ENCODE peak calls at places on chromosomes 11 and 22, in nine cellular contexts. X, W, D, A, C, O, R, Q and U are unnamed samples.
A peak's percentile ranks its signal among the peaks of the same experiment; 100 is the strongest.

GRCh38 chr11:57474751-57475115 is 14.4 kb downstream of the RTN4RL2 start:
- DNase-seq in W (no peak), A (no peak), O (no peak), R (peak; percentile 43), C (no peak), X (no peak), D (no peak), Q (no peak), U (no peak)

GRCh38 chr11:119493712-119494111 is 70.7 kb upstream of the THY1 start:
- DNase-seq in C (peak; percentile 69), X (peak; percentile 25), D (no peak), O (no peak), R (peak; percentile 47), W (peak; percentile 26), A (no peak), Q (peak; percentile 13), U (peak; percentile 44)

GRCh38 chr11:59534676-59535075 is 23.3 kb downstream of the OR4D9 start:
- DNase-seq in D (no peak), W (no peak), X (no peak), Q (no peak), C (no peak), O (no peak), A (no peak), R (no peak), U (no peak)

GRCh38 chr11:73359341-73359740 is 16.9 kb upstream of the RELT start:
- DNase-seq in R (no peak), W (no peak), O (no peak), Q (peak; percentile 50), A (peak; percentile 92), X (peak; percentile 22), D (no peak), C (no peak), U (peak; percentile 59)

GRCh38 chr22:20429254-20430100 is 8.1 kb downstream of the SCARF2 start:
- DNase-seq in Q (no peak), A (peak; percentile 65), X (no peak), D (peak; percentile 82), R (peak; percentile 78), O (peak; percentile 81), W (no peak), C (no peak), U (peak; percentile 74)

GRCh38 chr11:3904228-3904627 is 48.8 kb downstream of the STIM1 start:
- DNase-seq in X (no peak), Q (no peak), O (no peak), C (peak; percentile 67), A (no peak), D (no peak), R (no peak), W (no peak), U (no peak)

GRCh38 chr11:109695696-109696095 is 273.7 kb downstream of the C11orf87 start:
- DNase-seq in A (no peak), D (no peak), Q (peak; percentile 15), W (peak; percentile 12), X (peak; percentile 10), C (no peak), R (no peak), O (no peak), U (no peak)

GRCh38 chr11:67379061-67380058 is 6.0 kb upstream of the CLCF1 start:
- DNase-seq in X (no peak), D (no peak), C (peak; percentile 85), A (no peak), Q (peak; percentile 59), R (no peak), W (peak; percentile 47), O (no peak), U (no peak)

DNA sequence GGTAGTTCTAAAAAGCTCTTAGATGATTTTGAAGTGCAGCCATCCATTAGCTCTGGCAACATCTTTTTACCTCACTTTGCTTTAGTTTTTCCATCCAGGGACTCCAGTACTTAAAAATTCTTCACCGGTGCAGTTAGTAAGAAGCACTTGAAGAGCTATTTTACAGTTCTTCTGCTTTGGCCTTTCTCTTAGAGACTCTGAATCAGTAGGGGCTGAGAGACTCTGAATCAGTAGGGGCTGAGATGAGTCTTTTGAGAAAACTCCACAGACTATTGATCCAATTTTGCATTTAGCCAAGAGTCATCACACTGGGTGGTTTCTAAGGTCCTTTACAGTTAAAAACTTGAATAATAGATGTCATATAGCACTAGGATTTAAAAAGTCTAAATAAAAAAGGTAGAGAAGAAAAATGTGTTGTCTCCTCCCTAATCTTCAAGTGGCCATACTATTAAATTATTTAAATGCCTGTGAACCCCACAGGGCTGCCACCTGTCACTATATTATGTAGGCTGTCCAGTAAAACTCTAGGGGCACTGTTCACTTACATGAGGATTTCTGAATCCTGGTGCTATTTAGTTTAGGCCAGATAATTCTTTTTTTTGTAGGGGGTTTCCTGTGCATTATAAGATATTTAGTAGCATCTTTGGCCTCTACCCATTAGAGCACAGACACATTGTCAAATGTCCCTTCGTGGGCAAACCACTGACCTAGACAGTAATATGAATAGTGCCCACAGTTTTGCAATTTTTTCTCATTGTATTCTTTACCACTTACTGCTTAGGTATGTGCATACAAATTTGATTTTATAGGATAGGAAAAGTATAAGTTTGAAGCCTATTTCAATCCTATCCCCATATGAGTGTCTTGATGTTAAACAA is 26.3 kb upstream of the HIKESHI start:
- DNase-seq in O (no peak), Q (no peak), C (no peak), X (no peak), R (no peak), A (no peak), W (no peak), D (no peak), U (no peak)
- H3K4me3 ChIP-seq in O (no peak overlapping the region), Q (no peak overlapping the region), C (no peak overlapping the region), X (no peak overlapping the region), R (no peak overlapping the region), A (no peak overlapping the region), W (no peak overlapping the region), D (no peak overlapping the region), U (no peak overlapping the region)

GRCh38 chr22:49725516-49725915 is 102.2 kb downstream of the BRD1 start:
- DNase-seq in O (no peak), Q (no peak), R (no peak), C (no peak), D (no peak), X (no peak), A (peak; percentile 64), W (no peak), U (no peak)

GRCh38 chr22:49726022-49726681 is 101.5 kb downstream of the BRD1 start:
- DNase-seq in D (no peak), A (peak; percentile 58), C (no peak), W (no peak), O (no peak), Q (no peak), X (no peak), R (no peak), U (no peak)

GRCh38 chr22:49724893-49725489 is 102.7 kb downstream of the BRD1 start:
- DNase-seq in D (peak; percentile 51), X (peak; percentile 20), Q (peak; percentile 19), C (peak; percentile 67), R (peak; percentile 68), A (no peak), O (peak; percentile 76), W (peak; percentile 12), U (peak; percentile 72)

GRCh38 chr22:49723478-49724029 is 104.1 kb downstream of the BRD1 start:
- DNase-seq in R (no peak), Q (no peak), D (no peak), X (no peak), W (no peak), A (no peak), O (no peak), C (no peak), U (no peak)

DNA sequence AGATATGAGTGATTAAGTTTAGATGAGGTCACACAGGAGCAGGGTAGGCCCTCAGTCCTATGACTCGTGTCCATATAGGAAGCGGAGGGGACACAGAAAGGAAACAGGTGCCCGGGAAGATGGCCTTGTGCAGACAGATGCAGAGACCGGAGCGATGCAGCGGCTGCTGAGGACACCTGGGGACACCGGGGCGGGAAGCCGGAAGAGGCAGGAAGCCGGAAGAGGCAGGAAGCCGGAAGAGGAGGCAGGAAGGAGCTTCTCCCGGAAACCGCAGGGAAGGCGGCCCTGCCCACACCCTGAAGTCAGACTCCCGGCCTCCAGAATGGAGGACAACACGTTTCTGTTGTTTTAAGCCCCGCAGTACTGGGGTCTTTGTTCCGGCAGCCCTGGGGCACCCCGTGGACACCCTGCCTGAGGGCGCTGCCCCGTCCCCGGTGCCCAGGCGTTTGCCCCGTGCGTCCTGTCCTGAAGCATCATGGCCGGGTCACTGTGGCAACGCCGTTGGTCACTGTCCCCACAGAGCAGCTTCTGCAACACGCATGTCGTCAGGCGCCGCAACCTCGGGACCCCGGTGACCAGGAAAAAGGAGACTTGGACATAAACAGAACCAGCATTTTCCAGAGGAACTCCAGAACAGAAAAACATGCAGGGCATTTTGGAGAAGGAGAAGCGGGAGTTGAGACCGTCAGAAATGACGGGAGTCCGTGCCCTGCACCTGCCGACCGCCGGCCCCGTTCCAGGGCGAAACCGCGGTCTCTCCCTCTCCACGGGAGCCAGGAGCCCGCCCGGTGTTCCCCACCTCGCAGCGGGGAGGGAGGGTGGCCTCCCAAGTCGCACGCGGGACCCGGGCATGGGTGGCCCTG is 103.4 kb downstream of the BRD1 start:
- DNase-seq in R (no peak), C (peak; percentile 3), D (peak; percentile 32), O (no peak), W (no peak), X (no peak), Q (no peak), A (peak; percentile 49), U (no peak)
- H3K4me3 ChIP-seq in R (no peak overlapping the region), C (peak overlapping the region; percentile 52), D (peak overlapping the region; percentile 68), O (peak overlapping the region; percentile 69), W (no peak overlapping the region), X (no peak overlapping the region), Q (no peak overlapping the region), A (peak overlapping the region; percentile 24), U (peak overlapping the region; percentile 50)

GRCh38 chr11:93959663-93960062 is 61.5 kb upstream of the HEPHL1 start:
- DNase-seq in Q (no peak), A (no peak), W (no peak), C (no peak), X (no peak), R (no peak), O (no peak), D (no peak), U (no peak)

GRCh38 chr11:93967258-93967657 is 53.9 kb upstream of the HEPHL1 start:
- DNase-seq in Q (no peak), R (no peak), A (no peak), W (no peak), X (no peak), O (no peak), D (no peak), C (no peak), U (no peak)

GRCh38 chr11:93967944-93968343 is 53.2 kb upstream of the HEPHL1 start:
- DNase-seq in C (peak; percentile 36), Q (no peak), O (no peak), W (no peak), A (no peak), R (no peak), X (no peak), D (no peak), U (no peak)

GRCh38 chr11:93958991-93959390 is 62.2 kb upstream of the HEPHL1 start:
- DNase-seq in W (no peak), D (no peak), Q (no peak), X (no peak), R (no peak), C (no peak), O (no peak), A (no peak), U (no peak)

GRCh38 chr11:93963072-93963471 is 58.1 kb upstream of the HEPHL1 start:
- DNase-seq in X (no peak), W (no peak), A (no peak), R (no peak), O (no peak), C (no peak), Q (no peak), D (no peak), U (no peak)
- H3K4me3 ChIP-seq in X (no peak overlapping the region), W (no peak overlapping the region), A (no peak overlapping the region), R (no peak overlapping the region), O (no peak overlapping the region), C (no peak overlapping the region), Q (no peak overlapping the region), D (no peak overlapping the region), U (no peak overlapping the region)

GRCh38 chr11:927871-928270 is 2.2 kb downstream of the AP2A2 start:
- DNase-seq in A (no peak), O (peak; percentile 49), W (no peak), X (no peak), R (no peak), C (no peak), Q (no peak), D (peak; percentile 35), U (peak; percentile 86)
- H3K4me3 ChIP-seq in A (no peak overlapping the region), O (peak overlapping the region; percentile 67), W (no peak overlapping the region), X (no peak overlapping the region), R (no peak overlapping the region), C (no peak overlapping the region), Q (no peak overlapping the region), D (no peak overlapping the region), U (peak overlapping the region; percentile 75)